ENCODE peak calls at places on chromosomes 6 and 20, in five cellular contexts. One of them, this sample, is unnamed.

GRCh38 chr20:9889270-9889981 is 50.5 kb upstream of the PAK5 start:
- DNase-seq in HFFc6: no peak
- DNase-seq in T-helper 9 cell: no peak
- DNase-seq in CD8-positive, alpha-beta T cell: no peak
- DNase-seq in IMR-90: no peak
- DNase-seq in this sample: no peak

GRCh38 chr6:127459231-127459641 is at the start of gene KIAA0408:
- DNase-seq in HFFc6: peak; percentile 63
- DNase-seq in IMR-90: peak; percentile 87
- DNase-seq in T-helper 9 cell: no peak
- DNase-seq in CD8-positive, alpha-beta T cell: no peak
- DNase-seq in this sample: no peak

GRCh38 chr6:157527471-157527907 is 146.5 kb downstream of the ZDHHC14 start:
- DNase-seq in IMR-90: peak; percentile 23
- DNase-seq in CD8-positive, alpha-beta T cell: no peak
- DNase-seq in HFFc6: peak; percentile 8
- DNase-seq in T-helper 9 cell: no peak
- DNase-seq in this sample: no peak

GRCh38 chr6:1913572-1913971 is 303.9 kb downstream of the FOXC1 start:
- DNase-seq in CD8-positive, alpha-beta T cell: no peak
- DNase-seq in IMR-90: no peak
- DNase-seq in HFFc6: no peak
- DNase-seq in T-helper 9 cell: no peak
- DNase-seq in this sample: no peak

GRCh38 chr6:32153252-32153834 is 598 bp upstream of the PPT2 start:
- DNase-seq in T-helper 9 cell: no peak
- DNase-seq in IMR-90: peak; percentile 41
- DNase-seq in CD8-positive, alpha-beta T cell: no peak
- DNase-seq in HFFc6: no peak
- DNase-seq in this sample: no peak

GRCh38 chr20:17849901-17850673 is 118.5 kb downstream of the SNX5 start:
- DNase-seq in T-helper 9 cell: no peak
- DNase-seq in HFFc6: peak; percentile 100
- DNase-seq in CD8-positive, alpha-beta T cell: no peak
- DNase-seq in IMR-90: peak; percentile 99
- DNase-seq in this sample: no peak

GRCh38 chr6:7409740-7410139 is 20.1 kb downstream of the RIOK1 start:
- DNase-seq in T-helper 9 cell: no peak
- DNase-seq in IMR-90: no peak
- DNase-seq in HFFc6: no peak
- DNase-seq in CD8-positive, alpha-beta T cell: no peak
- DNase-seq in this sample: no peak

GRCh38 chr20:2402271-2402980 is 21.7 kb downstream of the TGM6 start:
- DNase-seq in IMR-90: peak; percentile 51
- DNase-seq in T-helper 9 cell: no peak
- DNase-seq in HFFc6: peak; percentile 68
- DNase-seq in CD8-positive, alpha-beta T cell: no peak
- DNase-seq in this sample: no peak

GRCh38 chr20:47524385-47524784 is 22.7 kb downstream of the NCOA3 start:
- DNase-seq in T-helper 9 cell: no peak
- DNase-seq in CD8-positive, alpha-beta T cell: no peak
- DNase-seq in HFFc6: no peak
- DNase-seq in IMR-90: no peak
- DNase-seq in this sample: no peak

GRCh38 chr20:64003970-64004725 is 23.2 kb downstream of the PRPF6 start:
- DNase-seq in T-helper 9 cell: no peak
- DNase-seq in HFFc6: no peak
- DNase-seq in IMR-90: no peak
- DNase-seq in CD8-positive, alpha-beta T cell: no peak
- DNase-seq in this sample: no peak

GRCh38 chr6:116405147-116405546 is 34.4 kb downstream of the DSE start:
- DNase-seq in T-helper 9 cell: no peak
- DNase-seq in IMR-90: peak; percentile 84
- DNase-seq in HFFc6: peak; percentile 48
- DNase-seq in CD8-positive, alpha-beta T cell: no peak
- DNase-seq in this sample: no peak

GRCh38 chr6:32685603-32686002 is 19.1 kb upstream of the HLA-DQB1 start:
- DNase-seq in HFFc6: no peak
- DNase-seq in IMR-90: peak; percentile 39
- DNase-seq in T-helper 9 cell: no peak
- DNase-seq in CD8-positive, alpha-beta T cell: peak; percentile 40
- DNase-seq in this sample: peak; percentile 16

GRCh38 chr6:26028753-26029569 is 58.3 kb upstream of the HFE start:
- DNase-seq in IMR-90: peak; percentile 37
- DNase-seq in HFFc6: no peak
- DNase-seq in CD8-positive, alpha-beta T cell: no peak
- DNase-seq in T-helper 9 cell: no peak
- DNase-seq in this sample: no peak

GRCh38 chr6:157755752-157756411 is 67.2 kb upstream of the SNX9 start:
- DNase-seq in T-helper 9 cell: no peak
- DNase-seq in IMR-90: no peak
- DNase-seq in CD8-positive, alpha-beta T cell: peak; percentile 53
- DNase-seq in HFFc6: no peak
- DNase-seq in this sample: peak; percentile 79

GRCh38 chr6:168485804-168486203 is 44.8 kb downstream of the SMOC2 start:
- DNase-seq in CD8-positive, alpha-beta T cell: no peak
- DNase-seq in IMR-90: no peak
- DNase-seq in HFFc6: no peak
- DNase-seq in T-helper 9 cell: no peak
- DNase-seq in this sample: no peak

GRCh38 chr6:144158133-144158532 is 7.8 kb downstream of the STX11 start:
- DNase-seq in CD8-positive, alpha-beta T cell: no peak
- DNase-seq in HFFc6: peak; percentile 84
- DNase-seq in IMR-90: peak; percentile 88
- DNase-seq in T-helper 9 cell: no peak
- DNase-seq in this sample: no peak

GRCh38 chr20:51696304-51697118 is 71.7 kb downstream of the ATP9A start:
- DNase-seq in IMR-90: no peak
- DNase-seq in HFFc6: peak; percentile 17
- DNase-seq in T-helper 9 cell: no peak
- DNase-seq in CD8-positive, alpha-beta T cell: no peak
- DNase-seq in this sample: no peak

This sample was measured in activated naive CD4-positive, alpha-beta T cell treated with Interleukin-2 at 50 U/mL for 16 hours.